ENCODE peak calls at places on chromosomes 16 and 17, in eight cellular contexts. One of them, this sample, is unnamed.
A peak's percentile ranks its signal among the peaks of the same experiment; 100 is the strongest.

GRCh38 chr16:88543230-88543813 is 26.9 kb upstream of the ZC3H18 start:
- DNase-seq in colonic mucosa: no peak
- DNase-seq in foreskin fibroblast: no peak
- DNase-seq in CD4-positive, alpha-beta memory T cell: no peak
- DNase-seq in ovary: no peak
- DNase-seq in neuronal stem cell: no peak
- DNase-seq in central memory CD8-positive, alpha-beta T cell: no peak
- DNase-seq in GDM1: no peak
- DNase-seq in this sample: no peak

GRCh38 chr17:73769480-73769879 is 125.2 kb upstream of the SDK2 start:
- DNase-seq in colonic mucosa: no peak
- DNase-seq in foreskin fibroblast: no peak
- DNase-seq in CD4-positive, alpha-beta memory T cell: no peak
- DNase-seq in ovary: no peak
- DNase-seq in neuronal stem cell: no peak
- DNase-seq in central memory CD8-positive, alpha-beta T cell: no peak
- DNase-seq in GDM1: no peak
- DNase-seq in this sample: no peak

GRCh38 chr17:7058831-7059447 is 15.0 kb upstream of the SLC16A11 start:
- DNase-seq in colonic mucosa: no peak
- DNase-seq in foreskin fibroblast: peak; percentile 7
- DNase-seq in CD4-positive, alpha-beta memory T cell: no peak
- DNase-seq in ovary: no peak
- DNase-seq in neuronal stem cell: no peak
- DNase-seq in central memory CD8-positive, alpha-beta T cell: no peak
- DNase-seq in GDM1: no peak
- DNase-seq in this sample: no peak

GRCh38 chr16:66097746-66098145 is 268.7 kb upstream of the CDH5 start:
- DNase-seq in colonic mucosa: no peak
- DNase-seq in foreskin fibroblast: no peak
- DNase-seq in CD4-positive, alpha-beta memory T cell: no peak
- DNase-seq in ovary: no peak
- DNase-seq in neuronal stem cell: no peak
- DNase-seq in central memory CD8-positive, alpha-beta T cell: no peak
- DNase-seq in GDM1: no peak
- DNase-seq in this sample: no peak

GRCh38 chr17:39757176-39757662 is 19.5 kb downstream of the GRB7 start:
- DNase-seq in colonic mucosa: no peak
- DNase-seq in foreskin fibroblast: no peak
- DNase-seq in CD4-positive, alpha-beta memory T cell: no peak
- DNase-seq in ovary: no peak
- DNase-seq in neuronal stem cell: no peak
- DNase-seq in central memory CD8-positive, alpha-beta T cell: no peak
- DNase-seq in GDM1: no peak
- DNase-seq in this sample: no peak

GRCh38 chr17:75774471-75774987 is 9.5 kb upstream of the GALK1 start:
- DNase-seq in colonic mucosa: no peak
- DNase-seq in foreskin fibroblast: no peak
- DNase-seq in CD4-positive, alpha-beta memory T cell: no peak
- DNase-seq in ovary: no peak
- DNase-seq in neuronal stem cell: no peak
- DNase-seq in central memory CD8-positive, alpha-beta T cell: no peak
- DNase-seq in GDM1: no peak
- DNase-seq in this sample: peak; percentile 27

GRCh38 chr17:63697341-63698286 is 2.3 kb downstream of the LIMD2 start:
- DNase-seq in colonic mucosa: peak; percentile 73
- DNase-seq in foreskin fibroblast: peak; percentile 50
- DNase-seq in CD4-positive, alpha-beta memory T cell: peak; percentile 87
- DNase-seq in ovary: peak; percentile 42
- DNase-seq in neuronal stem cell: no peak
- DNase-seq in central memory CD8-positive, alpha-beta T cell: peak; percentile 88
- DNase-seq in GDM1: peak; percentile 85
- DNase-seq in this sample: no peak

GRCh38 chr16:80058236-80058635 is 457.7 kb upstream of the MAF start:
- DNase-seq in colonic mucosa: peak; percentile 47
- DNase-seq in foreskin fibroblast: no peak
- DNase-seq in CD4-positive, alpha-beta memory T cell: no peak
- DNase-seq in ovary: peak; percentile 78
- DNase-seq in neuronal stem cell: no peak
- DNase-seq in central memory CD8-positive, alpha-beta T cell: no peak
- DNase-seq in GDM1: no peak
- DNase-seq in this sample: peak; percentile 37

GRCh38 chr16:14531613-14532012 is 98.4 kb downstream of the PARN start:
- DNase-seq in colonic mucosa: no peak
- DNase-seq in foreskin fibroblast: no peak
- DNase-seq in CD4-positive, alpha-beta memory T cell: no peak
- DNase-seq in ovary: no peak
- DNase-seq in neuronal stem cell: no peak
- DNase-seq in central memory CD8-positive, alpha-beta T cell: no peak
- DNase-seq in GDM1: no peak
- DNase-seq in this sample: no peak

GRCh38 chr17:13601317-13601775 is 383 bp downstream of the HS3ST3A1 start:
- DNase-seq in colonic mucosa: no peak
- DNase-seq in foreskin fibroblast: peak; percentile 52
- DNase-seq in CD4-positive, alpha-beta memory T cell: no peak
- DNase-seq in ovary: peak; percentile 17
- DNase-seq in neuronal stem cell: no peak
- DNase-seq in central memory CD8-positive, alpha-beta T cell: no peak
- DNase-seq in GDM1: no peak
- DNase-seq in this sample: no peak

GRCh38 chr16:84611041-84611440 is 6.8 kb downstream of the COTL1 start:
- DNase-seq in colonic mucosa: no peak
- DNase-seq in foreskin fibroblast: peak; percentile 32
- DNase-seq in CD4-positive, alpha-beta memory T cell: no peak
- DNase-seq in ovary: no peak
- DNase-seq in neuronal stem cell: no peak
- DNase-seq in central memory CD8-positive, alpha-beta T cell: no peak
- DNase-seq in GDM1: no peak
- DNase-seq in this sample: no peak